ENCODE peak calls at places on chromosomes 6 and 20, in six cellular contexts. N is hepatocyte, L is body of pancreas, Z is kidney epithelial cell, A is GM06990, U is iPS DF 6.9. O is an unnamed sample. For H3K27me3, the result is how much of the 10 kb centered on the place peaks cover.

GRCh38 chr20:43752561-43753301 is 25.9 kb upstream of the GTSF1L start:
- DNase-seq in N (no peak), L (no peak), Z (peak), A (peak), U (no peak), O (no peak)

GRCh38 chr6:33869826-33870423 is 66.1 kb upstream of the MLN start:
- DNase-seq in N (no peak), L (no peak), Z (no peak), A (no peak), U (no peak), O (no peak)

GRCh38 chr20:219290-220115 is 7.6 kb upstream of the DEFB129 start:
- DNase-seq in N (peak), L (no peak), Z (no peak), A (no peak), U (peak), O (peak)

GRCh38 chr6:116386581-116387299 is 16.0 kb downstream of the DSE start:
- DNase-seq in N (peak), L (no peak), Z (no peak), A (no peak), U (no peak), O (peak)

GRCh38 chr6:157139054-157139708 is 184.1 kb downstream of the TMEM242 start:
- DNase-seq in N (no peak), L (no peak), Z (no peak), A (no peak), U (no peak), O (no peak)

GRCh38 chr6:39488255-39488881 is 165.9 kb upstream of the KCNK16 start:
- DNase-seq in N (no peak), L (no peak), Z (no peak), A (no peak), U (no peak), O (no peak)

GRCh38 chr6:157143171-157143884 is 180.0 kb downstream of the TMEM242 start:
- DNase-seq in N (no peak), L (no peak), Z (no peak), A (no peak), U (no peak), O (no peak)

GRCh38 chr6:12973302-12973865 is 256.8 kb downstream of the PHACTR1 start:
- DNase-seq in N (no peak), L (no peak), Z (no peak), A (no peak), U (no peak), O (no peak)

GRCh38 chr20:56358070-56358469 is 704 bp upstream of the FAM210B start:
- DNase-seq in N (no peak), L (no peak), Z (no peak), A (no peak), U (no peak), O (no peak)

GRCh38 chr6:10451828-10452509 is 37.1 kb upstream of the TFAP2A start:
- DNase-seq in N (peak), L (peak), Z (peak), A (no peak), U (no peak), O (peak)

GRCh38 chr20:53352727-53353440 is 240.8 kb downstream of the ZNF217 start:
- DNase-seq in N (no peak), L (no peak), Z (no peak), A (no peak), U (no peak), O (no peak)

GRCh38 chr6:900716-901605 is 208.0 kb upstream of the EXOC2 start:
- DNase-seq in N (peak), L (peak), Z (no peak), A (no peak), U (no peak), O (no peak)
- H3K27me3 ChIP-seq in N (under half), L (under half), Z (under half), A (under half), U (under half), O (under half)

GRCh38 chr6:137427670-137428290 is 66.4 kb downstream of the OLIG3 start:
- DNase-seq in N (no peak), L (no peak), Z (no peak), A (no peak), U (no peak), O (no peak)
- H3K27me3 ChIP-seq in N (under half), L (under half), Z (under half), A (under half), U (under half), O (under half)

DNA sequence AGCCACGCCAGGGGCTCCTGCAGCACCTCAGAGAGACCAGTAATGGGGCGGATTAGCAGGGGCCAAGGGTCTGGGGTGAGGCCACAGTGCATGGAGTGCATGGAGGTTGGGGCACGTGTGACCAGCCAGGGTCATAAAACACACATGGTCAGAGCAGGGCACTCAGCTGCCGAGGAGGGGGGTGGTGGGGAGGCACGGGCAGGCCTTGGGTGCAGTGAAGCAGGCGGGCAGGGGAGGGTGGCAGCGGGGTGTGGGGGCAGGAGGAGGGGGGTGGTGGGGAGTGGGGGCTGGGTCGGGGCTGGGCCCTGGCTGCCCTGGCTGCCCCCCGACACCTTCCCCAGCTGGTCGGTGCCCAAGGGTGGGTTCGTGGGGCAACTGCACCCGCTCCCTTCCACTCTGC is 23.6 kb upstream of the NTSR1 start:
- DNase-seq in N (no peak), L (no peak), Z (no peak), A (no peak), U (no peak), O (no peak)
- H3K27me3 ChIP-seq in N (under half), L (under half), Z (under half), A (under half), U (under half), O (under half)

GRCh38 chr20:48170625-48171024 is 385.3 kb upstream of the SULF2 start:
- DNase-seq in N (no peak), L (no peak), Z (no peak), A (no peak), U (no peak), O (no peak)
- H3K27me3 ChIP-seq in N (under half), L (under half), Z (under half), A (under half), U (under half), O (half or more)

GRCh38 chr6:107737397-107737793 is 86.7 kb downstream of the SCML4 start:
- DNase-seq in N (no peak), L (no peak), Z (no peak), A (no peak), U (no peak), O (no peak)

GRCh38 chr6:107741191-107741680 is 82.9 kb downstream of the SCML4 start:
- DNase-seq in N (no peak), L (no peak), Z (no peak), A (no peak), U (no peak), O (no peak)

GRCh38 chr6:107740496-107741190 is 83.5 kb downstream of the SCML4 start:
- DNase-seq in N (no peak), L (no peak), Z (no peak), A (peak), U (no peak), O (no peak)

GRCh38 chr6:107735906-107736635 is 88.0 kb downstream of the SCML4 start:
- DNase-seq in N (no peak), L (no peak), Z (no peak), A (no peak), U (no peak), O (no peak)

GRCh38 chr6:107736713-107737396 is 87.3 kb downstream of the SCML4 start:
- DNase-seq in N (no peak), L (no peak), Z (no peak), A (no peak), U (no peak), O (no peak)
- H3K27me3 ChIP-seq in N (under half), L (under half), Z (under half), A (under half), U (under half), O (half or more)

DNA sequence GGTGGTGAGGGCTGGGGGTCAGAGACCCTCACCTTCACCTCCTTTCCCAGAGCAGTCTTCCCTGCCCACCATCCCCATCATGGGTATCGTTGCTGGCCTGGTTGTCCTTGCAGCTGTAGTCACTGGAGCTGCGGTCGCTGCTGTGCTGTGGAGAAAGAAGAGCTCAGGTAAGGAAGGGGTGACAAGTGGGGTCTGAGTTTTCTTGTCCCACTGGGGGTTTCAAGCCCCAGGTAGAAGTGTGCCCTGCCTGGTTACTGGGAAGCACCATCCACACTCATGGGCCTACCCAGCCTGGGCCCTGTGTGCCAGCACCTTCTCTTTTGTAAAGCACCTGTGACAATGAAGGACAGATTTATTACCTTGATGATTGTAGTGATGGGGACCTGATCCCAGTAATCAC is 2.1 kb downstream of the HLA-G start:
- DNase-seq in N (no peak), L (no peak), Z (no peak), A (no peak), U (no peak), O (no peak)
- H3K27me3 ChIP-seq in N (half or more), L (under half), Z (under half), A (under half), U (under half), O (under half)

DNA sequence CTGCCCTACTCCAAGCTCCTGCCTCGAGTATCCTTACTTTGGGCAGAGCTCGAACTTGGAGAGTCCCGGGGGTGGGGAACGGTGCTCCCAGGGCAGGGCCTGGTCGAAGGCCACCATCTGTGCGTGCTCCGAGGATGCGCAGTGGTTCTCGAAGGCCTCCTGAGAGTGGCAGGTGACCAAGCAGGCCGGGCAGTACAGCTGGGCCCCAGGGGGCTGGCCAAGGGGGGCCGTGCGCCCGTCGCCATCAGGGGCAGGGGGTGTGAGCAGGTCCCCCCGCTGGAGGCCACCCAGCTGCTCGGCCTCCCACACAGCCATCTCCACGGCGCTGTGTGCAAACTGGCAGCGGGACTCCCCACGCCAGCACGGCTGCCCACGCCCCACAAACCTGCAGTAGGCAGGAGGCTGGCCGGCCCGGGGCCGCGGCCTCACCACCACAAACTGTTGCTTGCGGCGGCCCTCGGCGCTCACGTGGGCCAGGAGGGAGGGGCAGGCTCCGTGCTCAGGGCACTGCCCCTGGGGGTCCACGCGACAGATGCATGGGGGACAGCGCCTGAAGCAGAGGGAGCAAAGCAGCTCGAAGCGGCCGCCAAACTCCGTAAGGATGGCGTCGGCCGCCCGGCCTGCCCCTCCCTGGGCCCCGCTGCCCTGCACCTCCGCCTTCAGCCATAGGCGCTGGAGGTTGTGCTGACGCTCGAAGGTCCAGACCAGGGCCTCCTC is 1.8 kb downstream of the HELZ2 start:
- DNase-seq in N (no peak), L (no peak), Z (no peak), A (no peak), U (no peak), O (no peak)
- H3K27me3 ChIP-seq in N (under half), L (under half), Z (under half), A (under half), U (under half), O (under half)

O was measured in foreskin keratinocyte.